ENCODE peak calls at places on chromosomes 12 and 14, in five cellular contexts. One of them, this sample, is unnamed.

GRCh38 chr12:89350661-89351488 is 1.4 kb downstream of the DUSP6 start:
- DNase-seq in stimulated activated naive CD4-positive, alpha-beta T cell treated with Interleukin-2 at 50 U/mL for 16 hours: peak
- DNase-seq in activated CD8-positive, alpha-beta T cell treated with anti-CD3 and anti-CD28 coated beads for 36 hours: peak
- DNase-seq in small intestine: peak
- DNase-seq in iris pigment epithelial cell: peak
- DNase-seq in this sample: peak

GRCh38 chr14:104795781-104796681 is 483 bp upstream of the AKT1 start:
- DNase-seq in stimulated activated naive CD4-positive, alpha-beta T cell treated with Interleukin-2 at 50 U/mL for 16 hours: peak
- DNase-seq in activated CD8-positive, alpha-beta T cell treated with anti-CD3 and anti-CD28 coated beads for 36 hours: peak
- DNase-seq in small intestine: peak
- DNase-seq in iris pigment epithelial cell: peak
- DNase-seq in this sample: peak

GRCh38 chr12:21542412-21542811 is 16.3 kb downstream of the SPX start:
- DNase-seq in stimulated activated naive CD4-positive, alpha-beta T cell treated with Interleukin-2 at 50 U/mL for 16 hours: no peak
- DNase-seq in activated CD8-positive, alpha-beta T cell treated with anti-CD3 and anti-CD28 coated beads for 36 hours: no peak
- DNase-seq in small intestine: no peak
- DNase-seq in iris pigment epithelial cell: no peak
- DNase-seq in this sample: no peak

GRCh38 chr12:116313194-116313910 is 35.9 kb upstream of the MED13L start:
- DNase-seq in stimulated activated naive CD4-positive, alpha-beta T cell treated with Interleukin-2 at 50 U/mL for 16 hours: no peak
- DNase-seq in activated CD8-positive, alpha-beta T cell treated with anti-CD3 and anti-CD28 coated beads for 36 hours: no peak
- DNase-seq in small intestine: peak
- DNase-seq in iris pigment epithelial cell: no peak
- DNase-seq in this sample: no peak

GRCh38 chr14:29558516-29558915 is 369.1 kb downstream of the PRKD1 start:
- DNase-seq in stimulated activated naive CD4-positive, alpha-beta T cell treated with Interleukin-2 at 50 U/mL for 16 hours: no peak
- DNase-seq in activated CD8-positive, alpha-beta T cell treated with anti-CD3 and anti-CD28 coated beads for 36 hours: no peak
- DNase-seq in small intestine: no peak
- DNase-seq in iris pigment epithelial cell: peak
- DNase-seq in this sample: peak

GRCh38 chr14:32933943-32934890 is 4.5 kb upstream of the NPAS3 start:
- DNase-seq in stimulated activated naive CD4-positive, alpha-beta T cell treated with Interleukin-2 at 50 U/mL for 16 hours: no peak
- DNase-seq in activated CD8-positive, alpha-beta T cell treated with anti-CD3 and anti-CD28 coated beads for 36 hours: no peak
- DNase-seq in small intestine: no peak
- DNase-seq in iris pigment epithelial cell: peak
- DNase-seq in this sample: peak

GRCh38 chr12:109832534-109833306 is 478 bp downstream of the TRPV4 start:
- DNase-seq in stimulated activated naive CD4-positive, alpha-beta T cell treated with Interleukin-2 at 50 U/mL for 16 hours: no peak
- DNase-seq in activated CD8-positive, alpha-beta T cell treated with anti-CD3 and anti-CD28 coated beads for 36 hours: no peak
- DNase-seq in small intestine: no peak
- DNase-seq in iris pigment epithelial cell: no peak
- DNase-seq in this sample: no peak

GRCh38 chr12:110726018-110726417 is 16.7 kb downstream of the PPP1CC start:
- DNase-seq in stimulated activated naive CD4-positive, alpha-beta T cell treated with Interleukin-2 at 50 U/mL for 16 hours: no peak
- DNase-seq in activated CD8-positive, alpha-beta T cell treated with anti-CD3 and anti-CD28 coated beads for 36 hours: no peak
- DNase-seq in small intestine: no peak
- DNase-seq in iris pigment epithelial cell: no peak
- DNase-seq in this sample: no peak

GRCh38 chr14:105325716-105326567 is 11.4 kb downstream of the PACS2 start:
- DNase-seq in stimulated activated naive CD4-positive, alpha-beta T cell treated with Interleukin-2 at 50 U/mL for 16 hours: no peak
- DNase-seq in activated CD8-positive, alpha-beta T cell treated with anti-CD3 and anti-CD28 coated beads for 36 hours: no peak
- DNase-seq in small intestine: no peak
- DNase-seq in iris pigment epithelial cell: no peak
- DNase-seq in this sample: no peak

GRCh38 chr14:95993768-95994592 is 45.2 kb upstream of the C14orf132 start:
- DNase-seq in stimulated activated naive CD4-positive, alpha-beta T cell treated with Interleukin-2 at 50 U/mL for 16 hours: no peak
- DNase-seq in activated CD8-positive, alpha-beta T cell treated with anti-CD3 and anti-CD28 coated beads for 36 hours: peak
- DNase-seq in small intestine: peak
- DNase-seq in iris pigment epithelial cell: peak
- DNase-seq in this sample: peak

GRCh38 chr12:102921240-102921639 is 4.2 kb upstream of the PAH start:
- DNase-seq in stimulated activated naive CD4-positive, alpha-beta T cell treated with Interleukin-2 at 50 U/mL for 16 hours: no peak
- DNase-seq in activated CD8-positive, alpha-beta T cell treated with anti-CD3 and anti-CD28 coated beads for 36 hours: no peak
- DNase-seq in small intestine: no peak
- DNase-seq in iris pigment epithelial cell: no peak
- DNase-seq in this sample: no peak

GRCh38 chr14:54023027-54023426 is 66.4 kb upstream of the BMP4 start:
- DNase-seq in stimulated activated naive CD4-positive, alpha-beta T cell treated with Interleukin-2 at 50 U/mL for 16 hours: no peak
- DNase-seq in activated CD8-positive, alpha-beta T cell treated with anti-CD3 and anti-CD28 coated beads for 36 hours: no peak
- DNase-seq in small intestine: no peak
- DNase-seq in iris pigment epithelial cell: no peak
- DNase-seq in this sample: no peak

GRCh38 chr14:91327661-91328312 is 83.3 kb upstream of the GPR68 start:
- DNase-seq in stimulated activated naive CD4-positive, alpha-beta T cell treated with Interleukin-2 at 50 U/mL for 16 hours: no peak
- DNase-seq in activated CD8-positive, alpha-beta T cell treated with anti-CD3 and anti-CD28 coated beads for 36 hours: no peak
- DNase-seq in small intestine: no peak
- DNase-seq in iris pigment epithelial cell: no peak
- DNase-seq in this sample: no peak

GRCh38 chr14:103552011-103552797 is 10.3 kb downstream of the BAG5 start:
- DNase-seq in stimulated activated naive CD4-positive, alpha-beta T cell treated with Interleukin-2 at 50 U/mL for 16 hours: no peak
- DNase-seq in activated CD8-positive, alpha-beta T cell treated with anti-CD3 and anti-CD28 coated beads for 36 hours: no peak
- DNase-seq in small intestine: no peak
- DNase-seq in iris pigment epithelial cell: peak
- DNase-seq in this sample: peak